ENCODE peak calls at places on chromosomes 3 and 15, in six cellular contexts. I, R, N, O, B and C are unnamed samples.

GRCh38 chr15:57591237-57591821 is 375 bp upstream of the MYZAP start:
- DNase-seq in N (no peak), R (no peak), I (no peak), O (peak; percentile 72), B (no peak), C (no peak)

GRCh38 chr3:123163146-123163545 is 38.6 kb upstream of the SEC22A start:
- DNase-seq in B (no peak), O (no peak), I (no peak), R (no peak), N (no peak), C (no peak)

GRCh38 chr3:23442598-23443383 is 239.7 kb downstream of the UBE2E2 start:
- DNase-seq in O (peak; percentile 25), B (peak; percentile 31), N (peak; percentile 46), R (peak; percentile 59), I (no peak), C (peak; percentile 23)

GRCh38 chr3:18351823-18352744 is 73.1 kb downstream of the SATB1 start:
- DNase-seq in I (peak; percentile 6), N (no peak), B (no peak), O (peak; percentile 4), R (no peak), C (no peak)

GRCh38 chr3:131553495-131554247 is 50.9 kb upstream of the MRPL3 start:
- DNase-seq in I (no peak), R (no peak), O (no peak), N (no peak), B (no peak), C (no peak)

GRCh38 chr3:134327594-134327975 is 46.7 kb downstream of the AMOTL2 start:
- DNase-seq in B (peak; percentile 76), I (no peak), N (peak; percentile 85), O (peak; percentile 91), R (peak; percentile 83), C (peak; percentile 94)

GRCh38 chr3:31189330-31189729 is 294.9 kb upstream of the GADL1 start:
- DNase-seq in I (no peak), B (no peak), N (no peak), R (no peak), O (no peak), C (no peak)

GRCh38 chr3:143979813-143980212 is 8.2 kb downstream of the DIPK2A start:
- DNase-seq in O (no peak), B (peak; percentile 37), I (no peak), R (peak; percentile 36), N (peak; percentile 47), C (no peak)

GRCh38 chr15:60840703-60841411 is 361.9 kb upstream of the ICE2 start:
- DNase-seq in N (no peak), O (no peak), I (peak; percentile 26), R (no peak), B (no peak), C (no peak)

GRCh38 chr15:47514251-47514652 is 203.1 kb upstream of the SEMA6D start:
- DNase-seq in I (no peak), O (peak; percentile 79), R (peak; percentile 76), N (peak; percentile 81), B (peak; percentile 76), C (peak; percentile 48)

GRCh38 chr3:114274929-114275328 is 18.9 kb upstream of the TIGIT start:
- DNase-seq in I (no peak), R (peak; percentile 51), B (peak; percentile 23), O (no peak), N (peak; percentile 43), C (peak; percentile 64)

GRCh38 chr3:142888099-142888483 is 792 bp downstream of the PCOLCE2 start:
- DNase-seq in O (peak; percentile 69), B (peak; percentile 25), N (no peak), I (no peak), R (no peak), C (peak; percentile 26)

GRCh38 chr3:112568642-112569041 is 6.8 kb downstream of the SLC35A5 start:
- DNase-seq in N (peak; percentile 71), B (peak; percentile 57), R (peak; percentile 21), I (no peak), O (peak; percentile 42), C (peak; percentile 54)

GRCh38 chr3:108125550-108126071 is 34.8 kb upstream of the CD47 start:
- DNase-seq in O (no peak), B (no peak), N (no peak), I (peak; percentile 5), R (no peak), C (no peak)

GRCh38 chr3:25045291-25045690 is 382.8 kb upstream of the RARB start:
- DNase-seq in R (no peak), B (no peak), O (no peak), I (peak; percentile 81), N (peak; percentile 20), C (no peak)

GRCh38 chr15:47945869-47946666 is 174.7 kb upstream of the SLC24A5 start:
- DNase-seq in O (no peak), I (no peak), R (no peak), B (no peak), N (no peak), C (no peak)

GRCh38 chr3:186107148-186108105 is 1.5 kb downstream of the ETV5 start:
- DNase-seq in I (peak; percentile 93), B (peak; percentile 65), R (peak; percentile 68), O (peak; percentile 75), N (peak; percentile 80), C (peak; percentile 69)

GRCh38 chr3:46667061-46667621 is 26.3 kb downstream of the ALS2CL start:
- DNase-seq in I (no peak), R (no peak), N (no peak), O (no peak), B (no peak), C (no peak)

GRCh38 chr3:171871392-171872274 is 28.5 kb downstream of the TMEM212 start:
- DNase-seq in N (peak; percentile 48), I (no peak), R (peak; percentile 56), B (peak; percentile 35), O (no peak), C (no peak)

DNA sequence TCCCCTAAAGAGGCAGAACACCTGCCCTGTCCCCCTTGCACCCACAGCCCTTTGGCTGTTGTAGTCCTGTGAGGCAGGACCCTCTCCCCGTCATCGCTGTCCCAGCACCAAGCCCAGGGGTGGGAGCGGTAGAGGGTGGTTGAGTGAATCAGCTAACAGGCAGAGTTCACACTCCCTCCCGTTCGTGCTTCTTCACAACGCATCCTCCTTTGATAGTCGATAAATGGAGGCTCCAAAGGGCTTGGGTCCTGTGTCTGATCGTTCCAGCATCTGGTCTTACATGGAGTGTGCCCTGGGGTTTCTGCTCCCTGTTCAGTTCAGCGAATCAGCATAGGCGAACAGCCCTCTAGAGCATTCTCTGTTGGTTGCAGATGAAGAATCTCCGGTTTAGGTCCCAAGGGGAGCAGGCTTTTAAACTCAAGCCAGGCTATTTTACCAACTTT is 820 bp upstream of the HMCES start:
- DNase-seq in I (peak; percentile 47), B (no peak), R (peak; percentile 19), O (no peak), N (no peak), C (no peak)
- H3K4me3 ChIP-seq in I (peak overlapping the region; percentile 77), B (no peak overlapping the region), R (no peak overlapping the region), O (peak overlapping the region; percentile 99), N (peak overlapping the region; percentile 49), C (no peak overlapping the region)

DNA sequence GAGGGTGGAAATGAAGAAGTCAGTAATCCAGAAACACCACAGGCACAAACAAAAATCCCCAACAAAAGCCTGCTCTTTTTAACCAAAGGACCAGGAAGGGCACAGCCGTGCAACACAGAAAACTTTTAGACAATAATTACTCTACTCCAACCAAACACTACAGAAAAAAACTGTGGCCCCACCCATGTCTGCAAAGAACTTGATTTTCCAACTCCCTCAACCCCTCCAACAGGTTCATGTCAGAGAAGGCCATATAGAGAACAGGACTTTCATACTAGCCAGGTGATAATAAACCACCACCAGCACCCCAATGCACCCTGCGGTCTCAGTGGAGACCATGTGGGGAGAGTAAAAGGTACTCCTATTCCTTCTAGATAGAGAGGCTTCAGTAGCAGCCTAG is 16.8 kb downstream of the PHC3 start:
- DNase-seq in I (no peak), O (no peak), R (no peak), B (no peak), N (no peak), C (no peak)
- H4K20me1 ChIP-seq in I (peaks cover 8% of the 10 kb centered on the region), O (peaks cover 9% of the 10 kb centered on the region), R (peaks cover 47% of the 10 kb centered on the region), B (peaks cover 62% of the 10 kb centered on the region), N (no peaks in the 10 kb centered on the region), C (peaks cover 4% of the 10 kb centered on the region)

DNA sequence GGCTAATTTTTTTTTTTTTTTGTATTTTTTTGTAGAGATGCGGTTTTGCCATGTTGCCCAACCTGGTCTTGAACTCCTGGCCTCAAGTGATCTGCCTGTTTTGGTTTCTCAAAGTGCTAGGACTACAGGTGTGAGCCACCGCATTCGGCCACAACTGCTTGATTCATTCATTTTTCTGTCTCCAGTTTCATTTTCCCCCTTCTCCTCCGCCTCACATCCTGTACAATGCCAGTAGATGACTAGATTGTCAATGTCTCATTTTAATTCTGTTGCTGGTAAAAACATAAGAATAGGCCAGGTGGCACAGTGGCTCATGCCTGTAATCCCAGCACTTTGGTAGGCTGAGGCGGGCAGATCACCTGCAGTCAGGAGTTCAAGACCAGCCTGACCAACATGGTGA is 12.0 kb upstream of the ZNF592 start:
- DNase-seq in O (no peak), R (no peak), I (no peak), B (no peak), N (no peak), C (no peak)
- H3K9ac ChIP-seq in O (no peak overlapping the region), R (no peak overlapping the region), I (no peak overlapping the region), B (no peak overlapping the region), N (no peak overlapping the region), C (no peak overlapping the region)

GRCh38 chr3:155805204-155805801 is 775 bp downstream of the C3orf33 start:
- DNase-seq in B (no peak), O (peak; percentile 48), N (no peak), I (peak; percentile 5), R (no peak), C (peak; percentile 15)

GRCh38 chr3:155809181-155809580 is 3.1 kb upstream of the C3orf33 start:
- DNase-seq in B (peak; percentile 4), I (no peak), O (no peak), R (peak; percentile 27), N (peak; percentile 13), C (peak; percentile 29)

GRCh38 chr3:155804298-155804697 is 1.8 kb downstream of the C3orf33 start:
- DNase-seq in B (no peak), I (no peak), N (no peak), O (no peak), R (no peak), C (no peak)

GRCh38 chr3:155807823-155808222 is 1.7 kb upstream of the C3orf33 start:
- DNase-seq in O (no peak), R (peak; percentile 11), B (peak; percentile 3), I (no peak), N (peak; percentile 6), C (no peak)

DNA sequence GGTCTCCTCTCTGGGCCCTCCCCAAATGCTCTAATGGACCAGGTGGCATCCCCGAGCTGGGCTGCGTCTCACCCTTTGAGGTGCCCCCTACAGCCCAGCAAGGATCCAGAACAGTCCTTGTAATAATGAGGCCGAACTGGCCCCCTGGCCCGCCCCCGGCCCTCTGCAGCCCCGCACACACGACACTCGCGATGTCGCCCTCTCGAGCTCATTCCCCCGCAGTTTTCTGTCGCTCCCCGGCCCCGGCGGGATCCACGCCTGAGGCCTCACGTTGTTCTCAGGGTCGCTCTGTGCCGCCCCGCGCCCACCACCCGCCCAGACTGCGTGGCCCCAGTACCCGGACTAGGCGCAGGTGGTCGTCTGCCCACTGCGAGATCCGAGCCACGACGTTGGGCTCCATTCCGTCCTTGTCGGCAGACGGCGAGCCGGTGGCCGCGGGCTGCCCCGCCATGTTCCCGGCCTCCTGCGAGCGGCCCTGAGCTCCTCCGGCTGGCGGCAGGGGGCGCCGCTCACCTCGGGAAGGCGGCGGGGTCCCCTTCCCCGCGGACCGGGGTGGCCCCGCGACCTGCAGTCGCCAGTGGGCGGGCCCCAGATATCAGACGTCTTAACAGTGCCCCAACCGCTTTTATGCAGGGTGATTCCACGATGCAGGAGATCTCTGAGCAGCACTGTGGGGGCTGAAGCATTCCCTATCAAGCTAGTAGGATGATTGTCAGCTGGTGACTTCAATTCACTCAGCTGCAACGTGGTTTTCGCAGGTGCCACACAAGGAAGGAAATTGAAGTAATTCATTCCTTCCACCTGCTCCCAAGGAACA is at the start of gene C3orf33:
- DNase-seq in I (peak; percentile 86), O (peak; percentile 69), N (peak; percentile 54), R (peak; percentile 37), B (peak; percentile 23), C (peak; percentile 57)
- H3K4me3 ChIP-seq in I (peak within 1 kb of the TSS; percentile 79), O (peak within 1 kb of the TSS; percentile 86), N (peak within 1 kb of the TSS; percentile 65), R (peak within 1 kb of the TSS; percentile 69), B (peak within 1 kb of the TSS; percentile 75), C (peak within 1 kb of the TSS; percentile 94)